ENCODE peak calls at places on chromosomes 11 and 22, in seven cellular contexts. One of them, this sample, is unnamed.

GRCh38 chr11:353315-353857 is 15.9 kb upstream of the B4GALNT4 start:
- DNase-seq in prostate gland: peak; percentile 88
- DNase-seq in suprapubic skin: peak; percentile 92
- DNase-seq in psoas muscle: peak; percentile 92
- DNase-seq in fibroblast of lung: peak; percentile 86
- DNase-seq in colonic mucosa: peak; percentile 66
- DNase-seq in GM12864: no peak
- DNase-seq in this sample: no peak

GRCh38 chr11:124884340-124884739 is 13.3 kb downstream of the ROBO4 start:
- DNase-seq in psoas muscle: no peak
- DNase-seq in suprapubic skin: no peak
- DNase-seq in fibroblast of lung: no peak
- DNase-seq in colonic mucosa: no peak
- DNase-seq in GM12864: no peak
- DNase-seq in prostate gland: no peak
- DNase-seq in this sample: no peak

GRCh38 chr11:5815534-5815933 is 6.8 kb downstream of the OR52N2 start:
- DNase-seq in fibroblast of lung: no peak
- DNase-seq in prostate gland: no peak
- DNase-seq in psoas muscle: no peak
- DNase-seq in GM12864: no peak
- DNase-seq in suprapubic skin: no peak
- DNase-seq in colonic mucosa: no peak
- DNase-seq in this sample: no peak

GRCh38 chr11:132030896-132031295 is 660.5 kb downstream of the NTM start:
- DNase-seq in suprapubic skin: no peak
- DNase-seq in prostate gland: no peak
- DNase-seq in colonic mucosa: no peak
- DNase-seq in psoas muscle: no peak
- DNase-seq in GM12864: no peak
- DNase-seq in fibroblast of lung: peak; percentile 14
- DNase-seq in this sample: no peak

GRCh38 chr11:124837491-124837856 is 27.8 kb upstream of the ROBO3 start:
- DNase-seq in colonic mucosa: peak; percentile 30
- DNase-seq in GM12864: peak; percentile 37
- DNase-seq in suprapubic skin: no peak
- DNase-seq in psoas muscle: no peak
- DNase-seq in prostate gland: no peak
- DNase-seq in fibroblast of lung: peak; percentile 93
- DNase-seq in this sample: peak; percentile 44

GRCh38 chr11:20770421-20770935 is 101.1 kb downstream of the NELL1 start:
- DNase-seq in prostate gland: no peak
- DNase-seq in suprapubic skin: no peak
- DNase-seq in fibroblast of lung: no peak
- DNase-seq in colonic mucosa: no peak
- DNase-seq in GM12864: no peak
- DNase-seq in psoas muscle: no peak
- DNase-seq in this sample: no peak

GRCh38 chr11:130477646-130478203 is 29.3 kb downstream of the ADAMTS15 start:
- DNase-seq in fibroblast of lung: peak; percentile 59
- DNase-seq in suprapubic skin: no peak
- DNase-seq in GM12864: no peak
- DNase-seq in prostate gland: no peak
- DNase-seq in colonic mucosa: no peak
- DNase-seq in psoas muscle: no peak
- DNase-seq in this sample: peak; percentile 8

GRCh38 chr11:134565343-134565891 is 153.4 kb upstream of the B3GAT1 start:
- DNase-seq in GM12864: no peak
- DNase-seq in colonic mucosa: no peak
- DNase-seq in suprapubic skin: peak; percentile 76
- DNase-seq in fibroblast of lung: no peak
- DNase-seq in psoas muscle: no peak
- DNase-seq in prostate gland: no peak
- DNase-seq in this sample: no peak

GRCh38 chr11:115503083-115503885 is 931 bp downstream of the CADM1 start:
- DNase-seq in GM12864: peak; percentile 26
- DNase-seq in suprapubic skin: peak; percentile 79
- DNase-seq in fibroblast of lung: peak; percentile 63
- DNase-seq in prostate gland: peak; percentile 77
- DNase-seq in psoas muscle: peak; percentile 83
- DNase-seq in colonic mucosa: peak; percentile 67
- DNase-seq in this sample: peak; percentile 46

GRCh38 chr22:50440544-50441249 is 34.1 kb downstream of the SBF1 start:
- DNase-seq in prostate gland: no peak
- DNase-seq in psoas muscle: peak; percentile 53
- DNase-seq in GM12864: no peak
- DNase-seq in colonic mucosa: no peak
- DNase-seq in fibroblast of lung: no peak
- DNase-seq in suprapubic skin: no peak
- DNase-seq in this sample: no peak

GRCh38 chr11:3016861-3017260 is 24.7 kb upstream of the NAP1L4 start:
- DNase-seq in GM12864: no peak
- DNase-seq in prostate gland: no peak
- DNase-seq in fibroblast of lung: no peak
- DNase-seq in psoas muscle: no peak
- DNase-seq in colonic mucosa: no peak
- DNase-seq in suprapubic skin: no peak
- DNase-seq in this sample: no peak

GRCh38 chr11:17277024-17277584 is 565 bp downstream of the NUCB2 start:
- DNase-seq in colonic mucosa: no peak
- DNase-seq in psoas muscle: no peak
- DNase-seq in prostate gland: peak; percentile 16
- DNase-seq in suprapubic skin: no peak
- DNase-seq in fibroblast of lung: peak; percentile 57
- DNase-seq in GM12864: peak; percentile 26
- DNase-seq in this sample: peak; percentile 27

GRCh38 chr11:28098257-28098656 is 9.7 kb downstream of the KIF18A start:
- DNase-seq in fibroblast of lung: no peak
- DNase-seq in colonic mucosa: no peak
- DNase-seq in GM12864: no peak
- DNase-seq in psoas muscle: no peak
- DNase-seq in prostate gland: no peak
- DNase-seq in suprapubic skin: no peak
- DNase-seq in this sample: no peak

GRCh38 chr11:43969543-43969942 is 27.1 kb downstream of the C11orf96 start:
- DNase-seq in suprapubic skin: no peak
- DNase-seq in fibroblast of lung: no peak
- DNase-seq in prostate gland: no peak
- DNase-seq in psoas muscle: no peak
- DNase-seq in colonic mucosa: no peak
- DNase-seq in GM12864: no peak
- DNase-seq in this sample: no peak

GRCh38 chr11:120599816-120600420 is 88.4 kb downstream of the GRIK4 start:
- DNase-seq in colonic mucosa: no peak
- DNase-seq in psoas muscle: peak; percentile 22
- DNase-seq in GM12864: no peak
- DNase-seq in fibroblast of lung: no peak
- DNase-seq in suprapubic skin: no peak
- DNase-seq in prostate gland: no peak
- DNase-seq in this sample: no peak

GRCh38 chr11:71988050-71988449 is 10.7 kb upstream of the IL18BP start:
- DNase-seq in suprapubic skin: no peak
- DNase-seq in GM12864: no peak
- DNase-seq in prostate gland: no peak
- DNase-seq in colonic mucosa: no peak
- DNase-seq in psoas muscle: no peak
- DNase-seq in fibroblast of lung: peak; percentile 72
- DNase-seq in this sample: no peak

GRCh38 chr11:96052921-96053631 is 129.2 kb upstream of the MTMR2 start:
- DNase-seq in GM12864: no peak
- DNase-seq in prostate gland: no peak
- DNase-seq in suprapubic skin: no peak
- DNase-seq in colonic mucosa: no peak
- DNase-seq in fibroblast of lung: peak; percentile 71
- DNase-seq in psoas muscle: no peak
- DNase-seq in this sample: no peak

GRCh38 chr22:17606472-17606871 is 22.1 kb downstream of the ATP6V1E1 start:
- DNase-seq in GM12864: no peak
- DNase-seq in suprapubic skin: no peak
- DNase-seq in fibroblast of lung: peak; percentile 30
- DNase-seq in prostate gland: no peak
- DNase-seq in psoas muscle: no peak
- DNase-seq in colonic mucosa: no peak
- DNase-seq in this sample: no peak

GRCh38 chr11:66418168-66418985 is 2.5 kb upstream of the NPAS4 start:
- DNase-seq in suprapubic skin: no peak
- DNase-seq in GM12864: no peak
- DNase-seq in fibroblast of lung: peak; percentile 94
- DNase-seq in colonic mucosa: peak; percentile 55
- DNase-seq in psoas muscle: peak; percentile 93
- DNase-seq in prostate gland: peak; percentile 25
- DNase-seq in this sample: peak; percentile 58
- TF ChIP-seq CTCF in suprapubic skin: peak; percentile 22
- TF ChIP-seq CTCF in GM12864: peak; percentile 31
- TF ChIP-seq CTCF in fibroblast of lung: peak; percentile 66
- TF ChIP-seq CTCF in colonic mucosa: no peak
- TF ChIP-seq CTCF in psoas muscle: peak; percentile 41
- TF ChIP-seq CTCF in prostate gland: peak; percentile 12
- TF ChIP-seq CTCF in this sample: peak; percentile 19

GRCh38 chr11:40247023-40247422 is 1212.4 kb downstream of the LRRC4C start:
- DNase-seq in psoas muscle: no peak
- DNase-seq in prostate gland: no peak
- DNase-seq in fibroblast of lung: no peak
- DNase-seq in suprapubic skin: no peak
- DNase-seq in colonic mucosa: no peak
- DNase-seq in GM12864: no peak
- DNase-seq in this sample: no peak
- TF ChIP-seq CTCF in psoas muscle: no peak
- TF ChIP-seq CTCF in prostate gland: no peak
- TF ChIP-seq CTCF in fibroblast of lung: no peak
- TF ChIP-seq CTCF in suprapubic skin: no peak
- TF ChIP-seq CTCF in colonic mucosa: no peak
- TF ChIP-seq CTCF in GM12864: no peak
- TF ChIP-seq CTCF in this sample: no peak

DNA sequence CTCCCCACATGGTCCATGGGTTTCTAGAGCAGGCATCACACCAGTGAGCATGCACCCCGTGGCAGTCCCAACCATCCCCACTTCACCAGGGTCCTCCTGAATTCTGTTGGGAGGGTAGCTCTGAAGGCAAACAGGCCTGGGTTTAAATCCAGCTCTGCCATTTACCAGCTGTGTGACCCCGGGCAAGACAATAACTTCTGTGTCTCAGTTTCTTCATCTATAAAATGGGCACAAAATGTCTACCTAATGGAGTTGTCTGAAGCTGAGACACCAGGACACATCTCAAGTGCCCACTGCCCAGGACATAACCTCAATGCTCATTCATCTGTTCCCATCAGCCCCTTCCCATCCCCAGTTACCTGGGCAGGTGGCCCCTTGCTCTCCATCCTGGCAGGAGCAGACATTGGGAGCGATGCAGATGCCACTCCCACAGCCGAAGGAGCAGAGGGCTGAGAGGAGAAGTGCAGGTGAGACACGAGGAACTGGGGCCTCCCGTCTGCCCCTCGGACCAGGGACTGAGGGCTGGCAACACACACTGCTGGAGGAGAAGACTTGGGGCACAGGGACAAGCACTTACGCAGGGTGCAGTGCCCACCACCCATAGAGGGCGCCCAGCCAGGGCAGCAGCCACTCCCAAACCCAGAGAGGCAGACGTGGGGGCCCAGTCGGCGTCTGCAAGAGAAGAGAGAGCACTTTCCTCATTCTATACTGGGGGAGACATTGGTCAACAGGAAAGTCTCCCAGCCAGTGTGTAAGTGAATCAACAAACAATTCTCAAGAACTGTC is 4.0 kb downstream of the VWCE start:
- DNase-seq in psoas muscle: no peak
- DNase-seq in fibroblast of lung: no peak
- DNase-seq in suprapubic skin: no peak
- DNase-seq in GM12864: no peak
- DNase-seq in prostate gland: no peak
- DNase-seq in colonic mucosa: no peak
- DNase-seq in this sample: no peak
- TF ChIP-seq CTCF in psoas muscle: no peak
- TF ChIP-seq CTCF in fibroblast of lung: peak; percentile 1
- TF ChIP-seq CTCF in suprapubic skin: no peak
- TF ChIP-seq CTCF in GM12864: peak; percentile 40
- TF ChIP-seq CTCF in prostate gland: no peak
- TF ChIP-seq CTCF in colonic mucosa: no peak
- TF ChIP-seq CTCF in this sample: peak; percentile 21

GRCh38 chr11:65251476-65251875 is 10.3 kb upstream of the POLA2 start:
- DNase-seq in GM12864: no peak
- DNase-seq in prostate gland: peak; percentile 16
- DNase-seq in psoas muscle: no peak
- DNase-seq in suprapubic skin: no peak
- DNase-seq in fibroblast of lung: peak; percentile 13
- DNase-seq in colonic mucosa: no peak
- DNase-seq in this sample: no peak
- TF ChIP-seq CTCF in GM12864: no peak
- TF ChIP-seq CTCF in prostate gland: no peak
- TF ChIP-seq CTCF in psoas muscle: no peak
- TF ChIP-seq CTCF in suprapubic skin: no peak
- TF ChIP-seq CTCF in fibroblast of lung: no peak
- TF ChIP-seq CTCF in colonic mucosa: no peak
- TF ChIP-seq CTCF in this sample: no peak

GRCh38 chr11:121873770-121874169 is 242.2 kb downstream of the BLID start:
- DNase-seq in suprapubic skin: no peak
- DNase-seq in prostate gland: no peak
- DNase-seq in psoas muscle: no peak
- DNase-seq in fibroblast of lung: no peak
- DNase-seq in GM12864: no peak
- DNase-seq in colonic mucosa: no peak
- DNase-seq in this sample: no peak

GRCh38 chr11:121866822-121867221 is 249.2 kb downstream of the BLID start:
- DNase-seq in fibroblast of lung: no peak
- DNase-seq in GM12864: no peak
- DNase-seq in prostate gland: no peak
- DNase-seq in colonic mucosa: no peak
- DNase-seq in suprapubic skin: no peak
- DNase-seq in psoas muscle: no peak
- DNase-seq in this sample: no peak

GRCh38 chr11:121864660-121865059 is 251.4 kb downstream of the BLID start:
- DNase-seq in fibroblast of lung: no peak
- DNase-seq in suprapubic skin: no peak
- DNase-seq in psoas muscle: no peak
- DNase-seq in GM12864: no peak
- DNase-seq in prostate gland: no peak
- DNase-seq in colonic mucosa: no peak
- DNase-seq in this sample: no peak

GRCh38 chr11:121869478-121869877 is 246.5 kb downstream of the BLID start:
- DNase-seq in fibroblast of lung: no peak
- DNase-seq in psoas muscle: no peak
- DNase-seq in GM12864: no peak
- DNase-seq in suprapubic skin: no peak
- DNase-seq in colonic mucosa: no peak
- DNase-seq in prostate gland: no peak
- DNase-seq in this sample: no peak

GRCh38 chr11:121870202-121871045 is 245.6 kb downstream of the BLID start:
- DNase-seq in GM12864: no peak
- DNase-seq in suprapubic skin: no peak
- DNase-seq in fibroblast of lung: peak; percentile 28
- DNase-seq in colonic mucosa: no peak
- DNase-seq in prostate gland: no peak
- DNase-seq in psoas muscle: no peak
- DNase-seq in this sample: no peak
- TF ChIP-seq CTCF in GM12864: no peak
- TF ChIP-seq CTCF in suprapubic skin: no peak
- TF ChIP-seq CTCF in fibroblast of lung: peak; percentile 22
- TF ChIP-seq CTCF in colonic mucosa: no peak
- TF ChIP-seq CTCF in prostate gland: no peak
- TF ChIP-seq CTCF in psoas muscle: no peak
- TF ChIP-seq CTCF in this sample: no peak

This sample was measured in GM10248.